ENCODE peak calls at places on chromosome 12, in five cellular contexts. J is substantia nigra; K is astrocyte; I is CD8-positive, alpha-beta memory T cell; Z is GM13977. H is an unnamed sample.
A peak's percentile ranks its signal among the peaks of the same experiment; 100 is the strongest.

GRCh38 chr12:87687362-87687761 is 341.8 kb downstream of the C12orf50 start:
- DNase-seq in J (no peak), K (peak; percentile 63), I (no peak), Z (no peak), H (no peak)

GRCh38 chr12:131919366-131920156 is 9.5 kb upstream of the PUS1 start:
- DNase-seq in J (no peak), K (no peak), I (no peak), Z (peak; percentile 32), H (no peak)

GRCh38 chr12:80321653-80322052 is 122.4 kb upstream of the PTPRQ start:
- DNase-seq in J (no peak), K (peak; percentile 42), I (no peak), Z (no peak), H (peak; percentile 21)

GRCh38 chr12:4164591-4165558 is 108.7 kb upstream of the CCND2 start:
- DNase-seq in J (peak; percentile 7), K (peak; percentile 59), I (peak; percentile 67), Z (peak; percentile 71), H (peak; percentile 45)

GRCh38 chr12:69513297-69513696 is 43.1 kb downstream of the FRS2 start:
- DNase-seq in J (no peak), K (peak; percentile 65), I (no peak), Z (no peak), H (no peak)

GRCh38 chr12:34406228-34406995 is 384.1 kb downstream of the ALG10 start:
- DNase-seq in J (no peak), K (no peak), I (peak; percentile 14), Z (no peak), H (no peak)

GRCh38 chr12:18454330-18454729 is 193.0 kb downstream of the PIK3C2G start:
- DNase-seq in J (no peak), K (no peak), I (no peak), Z (no peak), H (no peak)

GRCh38 chr12:111424189-111424792 is 18.6 kb downstream of the SH2B3 start:
- DNase-seq in J (no peak), K (no peak), I (no peak), Z (no peak), H (no peak)

GRCh38 chr12:85575115-85576096 is 260.8 kb downstream of the RASSF9 start:
- DNase-seq in J (no peak), K (peak; percentile 20), I (no peak), Z (peak; percentile 42), H (no peak)

GRCh38 chr12:76028649-76029277 is 2.8 kb downstream of the PHLDA1 start:
- DNase-seq in J (no peak), K (no peak), I (no peak), Z (no peak), H (no peak)

GRCh38 chr12:11810160-11810559 is 160.7 kb downstream of the ETV6 start:
- DNase-seq in J (no peak), K (no peak), I (no peak), Z (no peak), H (no peak)

GRCh38 chr12:112855375-112855774 is 51.4 kb upstream of the OAS1 start:
- DNase-seq in J (no peak), K (no peak), I (no peak), Z (no peak), H (no peak)

GRCh38 chr12:14896477-14897184 is 11.0 kb upstream of the MGP start:
- DNase-seq in J (no peak), K (peak; percentile 89), I (no peak), Z (no peak), H (no peak)

GRCh38 chr12:111766608-111767361 is at the start of gene ALDH2:
- DNase-seq in J (peak; percentile 79), K (peak; percentile 25), I (no peak), Z (peak; percentile 67), H (peak; percentile 74)

GRCh38 chr12:70835948-70836347 is 84.6 kb downstream of the PTPRR start:
- DNase-seq in J (no peak), K (no peak), I (no peak), Z (no peak), H (no peak)

GRCh38 chr12:99059824-99060526 is 414.9 kb downstream of the APAF1 start:
- DNase-seq in J (no peak), K (peak; percentile 15), I (no peak), Z (no peak), H (no peak)

GRCh38 chr12:124754949-124755800 is 108.5 kb downstream of the SCARB1 start:
- DNase-seq in J (peak; percentile 83), K (peak; percentile 80), I (peak; percentile 54), Z (peak; percentile 64), H (peak; percentile 89)

GRCh38 chr12:45051490-45052105 is 699 bp upstream of the DBX2 start:
- DNase-seq in J (peak; percentile 44), K (no peak), I (no peak), Z (no peak), H (no peak)